ENCODE peak calls at places on chromosomes 2 and 18, in five cellular contexts. V is GM13977, I is H9, N is cardiac muscle cell, T is fibroblast of mammary gland. G is an unnamed sample.

GRCh38 chr2:204491528-204491927 is 53.7 kb upstream of the PARD3B start:
- DNase-seq in V (no peak), I (no peak), N (no peak), T (peak; percentile 29), G (no peak)

GRCh38 chr2:158740127-158740526 is 55.0 kb upstream of the DAPL1 start:
- DNase-seq in V (no peak), I (no peak), N (no peak), T (peak; percentile 61), G (no peak)

GRCh38 chr2:26494891-26495290 is 17.0 kb upstream of the OTOF start:
- DNase-seq in V (no peak), I (no peak), N (no peak), T (no peak), G (no peak)

GRCh38 chr18:29780814-29781213 is 1261.7 kb downstream of the DSC3 start:
- DNase-seq in V (no peak), I (no peak), N (no peak), T (no peak), G (no peak)

GRCh38 chr2:183866666-183867065 is 731.7 kb upstream of the ZNF804A start:
- DNase-seq in V (no peak), I (no peak), N (no peak), T (peak; percentile 61), G (no peak)

GRCh38 chr2:17476060-17476459 is 42.2 kb downstream of the RAD51AP2 start:
- DNase-seq in V (no peak), I (no peak), N (no peak), T (no peak), G (no peak)

GRCh38 chr2:73979686-73980085 is 5.0 kb upstream of the TET3 start:
- DNase-seq in V (no peak), I (no peak), N (no peak), T (peak; percentile 92), G (no peak)

GRCh38 chr2:98634406-98635092 is 26.2 kb downstream of the UNC50 start:
- DNase-seq in V (no peak), I (peak; percentile 78), N (no peak), T (peak; percentile 21), G (no peak)

GRCh38 chr2:181552808-181553207 is 95.6 kb downstream of the ITGA4 start:
- DNase-seq in V (no peak), I (no peak), N (no peak), T (peak; percentile 49), G (no peak)

GRCh38 chr2:119301413-119301812 is 65.2 kb downstream of the C2orf76 start:
- DNase-seq in V (no peak), I (no peak), N (no peak), T (peak; percentile 6), G (no peak)

GRCh38 chr2:71882236-71882946 is 265.3 kb downstream of the CYP26B1 start:
- DNase-seq in V (no peak), I (no peak), N (no peak), T (no peak), G (no peak)

GRCh38 chr18:49206717-49207116 is 253.7 kb downstream of the DYM start:
- DNase-seq in V (no peak), I (no peak), N (no peak), T (no peak), G (no peak)

GRCh38 chr2:37672870-37673184 is 1.4 kb upstream of the CDC42EP3 start:
- DNase-seq in V (no peak), I (no peak), N (no peak), T (no peak), G (no peak)

GRCh38 chr2:28269019-28269784 is 123.5 kb upstream of the FOSL2 start:
- DNase-seq in V (no peak), I (no peak), N (no peak), T (peak; percentile 24), G (no peak)

GRCh38 chr2:162196611-162197010 is 44.6 kb upstream of the GCG start:
- DNase-seq in V (no peak), I (no peak), N (no peak), T (peak; percentile 83), G (no peak)

GRCh38 chr2:231683907-231684306 is 24.4 kb upstream of the PTMA start:
- DNase-seq in V (no peak), I (no peak), N (no peak), T (no peak), G (no peak)

GRCh38 chr2:161312996-161313395 is 4.8 kb downstream of the PSMD14 start:
- DNase-seq in V (no peak), I (no peak), N (no peak), T (peak; percentile 69), G (no peak)

GRCh38 chr2:27184115-27184514 is 27.7 kb upstream of the ATRAID start:
- DNase-seq in V (no peak), I (no peak), N (peak; percentile 58), T (peak; percentile 57), G (no peak)

GRCh38 chr2:101253713-101254085 is 1.0 kb downstream of the CNOT11 start:
- DNase-seq in V (peak; percentile 17), I (no peak), N (no peak), T (peak; percentile 7), G (no peak)

GRCh38 chr18:40056085-40056484 is 1898.9 kb upstream of the PIK3C3 start:
- DNase-seq in V (no peak), I (no peak), N (no peak), T (peak; percentile 1), G (no peak)

GRCh38 chr2:223999862-224000261 is 39.2 kb downstream of the SERPINE2 start:
- DNase-seq in V (no peak), I (no peak), N (no peak), T (no peak), G (no peak)

GRCh38 chr2:99940963-99941362 is 201.4 kb downstream of the AFF3 start:
- DNase-seq in V (no peak), I (no peak), N (no peak), T (peak; percentile 45), G (no peak)

GRCh38 chr18:12839526-12840196 is 44.4 kb downstream of the PTPN2 start:
- DNase-seq in V (peak; percentile 70), I (no peak), N (no peak), T (peak; percentile 58), G (peak; percentile 59)

GRCh38 chr18:66599190-66599589 is 4.7 kb downstream of the CDH19 start:
- DNase-seq in V (no peak), I (no peak), N (no peak), T (no peak), G (no peak)

GRCh38 chr2:219522111-219523030 is 8.1 kb downstream of the ASIC4 start:
- DNase-seq in V (no peak), I (peak; percentile 80), N (peak; percentile 88), T (peak; percentile 87), G (no peak)

GRCh38 chr2:111704246-111704645 is 179.7 kb downstream of the ANAPC1 start:
- DNase-seq in V (no peak), I (no peak), N (no peak), T (peak; percentile 71), G (no peak)

GRCh38 chr2:238868067-238868524 is 20.2 kb downstream of the TWIST2 start:
- DNase-seq in V (no peak), I (no peak), N (no peak), T (peak; percentile 82), G (no peak)

GRCh38 chr18:45806226-45806625 is 19.2 kb upstream of the SIGLEC15 start:
- DNase-seq in V (no peak), I (no peak), N (no peak), T (peak; percentile 81), G (no peak)

GRCh38 chr2:33598472-33599174 is 476 bp downstream of the FAM98A start:
- DNase-seq in V (peak; percentile 56), I (peak; percentile 41), N (peak; percentile 71), T (peak; percentile 46), G (peak; percentile 46)

GRCh38 chr2:45964226-45964841 is 312.9 kb downstream of the PRKCE start:
- DNase-seq in V (no peak), I (no peak), N (peak; percentile 32), T (peak; percentile 94), G (no peak)

GRCh38 chr18:56661414-56662101 is 10.4 kb downstream of the WDR7 start:
- DNase-seq in V (no peak), I (no peak), N (no peak), T (peak; percentile 14), G (no peak)

DNA sequence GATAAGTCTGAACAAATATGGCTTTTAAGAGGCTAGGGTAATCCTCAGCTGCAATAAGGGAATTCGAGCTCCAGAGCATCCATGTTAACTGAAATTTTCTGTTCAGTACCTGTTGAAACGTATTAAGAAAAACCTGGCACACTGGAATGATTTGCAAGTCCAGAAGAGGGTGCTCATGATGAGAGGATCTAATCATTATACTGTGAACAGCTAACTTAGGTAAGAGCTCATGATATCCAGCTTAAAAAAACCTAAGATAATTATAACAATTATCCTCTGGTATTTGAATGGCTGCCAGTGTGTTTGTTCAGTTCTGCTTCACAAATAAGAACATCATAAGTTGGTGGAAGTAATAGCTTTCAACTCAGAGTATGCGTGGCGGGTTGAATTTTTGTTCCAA is 1118.3 kb upstream of the DDX18 start:
- DNase-seq in V (no peak), I (no peak), N (no peak), T (no peak), G (no peak)
- TF ChIP-seq CTCF in V (no peak), I (no peak), N (no peak), T (no peak), G (no peak)

GRCh38 chr2:88082781-88083180 is 15.2 kb downstream of the SMYD1 start:
- DNase-seq in V (no peak), I (no peak), N (no peak), T (no peak), G (no peak)

GRCh38 chr2:88085099-88085498 is 17.5 kb downstream of the SMYD1 start:
- DNase-seq in V (no peak), I (no peak), N (no peak), T (no peak), G (no peak)

GRCh38 chr2:88080545-88080944 is 12.9 kb downstream of the SMYD1 start:
- DNase-seq in V (no peak), I (no peak), N (no peak), T (no peak), G (no peak)

GRCh38 chr2:88078624-88079169 is 11.1 kb downstream of the SMYD1 start:
- DNase-seq in V (no peak), I (no peak), N (no peak), T (no peak), G (no peak)

GRCh38 chr2:88081924-88082609 is 14.4 kb downstream of the SMYD1 start:
- DNase-seq in V (no peak), I (no peak), N (peak; percentile 62), T (no peak), G (no peak)
- TF ChIP-seq CTCF in V (no peak), I (no peak), N (no peak), T (no peak), G (no peak)

GRCh38 chr2:236311286-236311685 is 47.1 kb upstream of the ASB18 start:
- DNase-seq in V (no peak), I (no peak), N (no peak), T (no peak), G (no peak)

GRCh38 chr2:236306825-236307540 is 42.8 kb upstream of the ASB18 start:
- DNase-seq in V (no peak), I (no peak), N (no peak), T (no peak), G (no peak)

GRCh38 chr2:236305964-236306605 is 41.9 kb upstream of the ASB18 start:
- DNase-seq in V (no peak), I (no peak), N (no peak), T (no peak), G (no peak)

GRCh38 chr2:236308855-236309668 is 44.9 kb upstream of the ASB18 start:
- DNase-seq in V (no peak), I (no peak), N (no peak), T (no peak), G (no peak)

GRCh38 chr2:236309669-236310029 is 45.4 kb upstream of the ASB18 start:
- DNase-seq in V (peak; percentile 64), I (peak; percentile 73), N (peak; percentile 58), T (peak; percentile 17), G (no peak)
- TF ChIP-seq CTCF in V (peak; percentile 54), I (peak; percentile 92), N (peak; percentile 59), T (peak; percentile 56), G (peak; percentile 65)

GRCh38 chr2:128591841-128592822 is 273.5 kb upstream of the HS6ST1 start:
- DNase-seq in V (no peak), I (peak; percentile 52), N (peak; percentile 16), T (no peak), G (no peak)
- TF ChIP-seq CTCF in V (no peak), I (peak; percentile 43), N (no peak), T (no peak), G (no peak)